ENCODE peak calls at places on chromosome 13, in ten cellular contexts. One of them, this sample, is unnamed.

GRCh38 chr13:101452519-101453485 is at the start of gene ITGBL1:
- DNase-seq in transverse colon: no peak
- DNase-seq in neural crest cell: no peak
- DNase-seq in cardiac muscle cell: peak; percentile 8
- DNase-seq in heart left ventricle: no peak
- DNase-seq in cardiac fibroblast: peak; percentile 39
- DNase-seq in stomach: no peak
- DNase-seq in mucosa of descending colon: no peak
- DNase-seq in ascending aorta: no peak
- DNase-seq in fibroblast of mammary gland: peak; percentile 68
- DNase-seq in this sample: peak; percentile 94

GRCh38 chr13:30410705-30411125 is 11.6 kb upstream of the UBE2L5 start:
- DNase-seq in cardiac fibroblast: no peak
- DNase-seq in heart left ventricle: no peak
- DNase-seq in fibroblast of mammary gland: no peak
- DNase-seq in cardiac muscle cell: no peak
- DNase-seq in transverse colon: no peak
- DNase-seq in mucosa of descending colon: no peak
- DNase-seq in ascending aorta: no peak
- DNase-seq in neural crest cell: no peak
- DNase-seq in stomach: no peak
- DNase-seq in this sample: no peak

GRCh38 chr13:27137759-27138158 is 33.9 kb downstream of the USP12 start:
- DNase-seq in transverse colon: no peak
- DNase-seq in heart left ventricle: no peak
- DNase-seq in fibroblast of mammary gland: no peak
- DNase-seq in stomach: no peak
- DNase-seq in ascending aorta: no peak
- DNase-seq in neural crest cell: no peak
- DNase-seq in mucosa of descending colon: no peak
- DNase-seq in cardiac fibroblast: no peak
- DNase-seq in cardiac muscle cell: no peak
- DNase-seq in this sample: no peak

GRCh38 chr13:100491164-100491847 is 97.3 kb downstream of the GGACT start:
- DNase-seq in ascending aorta: no peak
- DNase-seq in stomach: no peak
- DNase-seq in cardiac fibroblast: peak; percentile 81
- DNase-seq in heart left ventricle: peak; percentile 34
- DNase-seq in transverse colon: no peak
- DNase-seq in neural crest cell: no peak
- DNase-seq in mucosa of descending colon: no peak
- DNase-seq in cardiac muscle cell: peak; percentile 94
- DNase-seq in fibroblast of mammary gland: peak; percentile 87
- DNase-seq in this sample: no peak

GRCh38 chr13:33057019-33057785 is 41.0 kb downstream of the KL start:
- DNase-seq in ascending aorta: no peak
- DNase-seq in stomach: no peak
- DNase-seq in cardiac fibroblast: peak; percentile 38
- DNase-seq in transverse colon: no peak
- DNase-seq in neural crest cell: no peak
- DNase-seq in heart left ventricle: peak; percentile 34
- DNase-seq in mucosa of descending colon: no peak
- DNase-seq in fibroblast of mammary gland: peak; percentile 44
- DNase-seq in cardiac muscle cell: peak; percentile 29
- DNase-seq in this sample: no peak

GRCh38 chr13:94343243-94343585 is 136.3 kb downstream of the DCT start:
- DNase-seq in neural crest cell: no peak
- DNase-seq in mucosa of descending colon: no peak
- DNase-seq in ascending aorta: no peak
- DNase-seq in stomach: no peak
- DNase-seq in cardiac fibroblast: peak; percentile 47
- DNase-seq in cardiac muscle cell: no peak
- DNase-seq in fibroblast of mammary gland: peak; percentile 33
- DNase-seq in heart left ventricle: no peak
- DNase-seq in transverse colon: no peak
- DNase-seq in this sample: no peak

GRCh38 chr13:95677564-95678386 is 836 bp downstream of the DNAJC3 start:
- DNase-seq in cardiac muscle cell: peak; percentile 45
- DNase-seq in neural crest cell: no peak
- DNase-seq in transverse colon: peak; percentile 63
- DNase-seq in stomach: no peak
- DNase-seq in ascending aorta: no peak
- DNase-seq in fibroblast of mammary gland: peak; percentile 42
- DNase-seq in cardiac fibroblast: peak; percentile 34
- DNase-seq in heart left ventricle: no peak
- DNase-seq in mucosa of descending colon: peak; percentile 29
- DNase-seq in this sample: peak; percentile 94

GRCh38 chr13:43305416-43305815 is 282.0 kb downstream of the DNAJC15 start:
- DNase-seq in mucosa of descending colon: no peak
- DNase-seq in fibroblast of mammary gland: peak; percentile 27
- DNase-seq in cardiac muscle cell: no peak
- DNase-seq in cardiac fibroblast: peak; percentile 74
- DNase-seq in neural crest cell: no peak
- DNase-seq in ascending aorta: no peak
- DNase-seq in heart left ventricle: no peak
- DNase-seq in transverse colon: no peak
- DNase-seq in stomach: no peak
- DNase-seq in this sample: no peak

GRCh38 chr13:90032841-90033493 is 1314.5 kb upstream of the MIR17HG start:
- DNase-seq in mucosa of descending colon: no peak
- DNase-seq in cardiac fibroblast: no peak
- DNase-seq in stomach: no peak
- DNase-seq in ascending aorta: no peak
- DNase-seq in fibroblast of mammary gland: no peak
- DNase-seq in cardiac muscle cell: no peak
- DNase-seq in heart left ventricle: no peak
- DNase-seq in neural crest cell: no peak
- DNase-seq in transverse colon: no peak
- DNase-seq in this sample: no peak

GRCh38 chr13:67366533-67366932 is 136.4 kb upstream of the PCDH9 start:
- DNase-seq in fibroblast of mammary gland: peak; percentile 52
- DNase-seq in cardiac fibroblast: peak; percentile 66
- DNase-seq in cardiac muscle cell: peak; percentile 52
- DNase-seq in heart left ventricle: no peak
- DNase-seq in neural crest cell: no peak
- DNase-seq in stomach: no peak
- DNase-seq in ascending aorta: no peak
- DNase-seq in mucosa of descending colon: no peak
- DNase-seq in transverse colon: no peak
- DNase-seq in this sample: no peak

GRCh38 chr13:81048026-81048461 is 707.1 kb upstream of the SPRY2 start:
- DNase-seq in neural crest cell: no peak
- DNase-seq in cardiac muscle cell: no peak
- DNase-seq in cardiac fibroblast: no peak
- DNase-seq in fibroblast of mammary gland: no peak
- DNase-seq in ascending aorta: no peak
- DNase-seq in transverse colon: no peak
- DNase-seq in mucosa of descending colon: no peak
- DNase-seq in heart left ventricle: no peak
- DNase-seq in stomach: no peak
- DNase-seq in this sample: no peak

GRCh38 chr13:111212517-111212873 is 97.4 kb downstream of the ARHGEF7 start:
- DNase-seq in heart left ventricle: no peak
- DNase-seq in cardiac muscle cell: no peak
- DNase-seq in mucosa of descending colon: no peak
- DNase-seq in cardiac fibroblast: no peak
- DNase-seq in neural crest cell: no peak
- DNase-seq in fibroblast of mammary gland: no peak
- DNase-seq in transverse colon: no peak
- DNase-seq in stomach: no peak
- DNase-seq in ascending aorta: no peak
- DNase-seq in this sample: no peak

GRCh38 chr13:57286511-57287098 is 119.6 kb downstream of the PRR20E start:
- DNase-seq in cardiac muscle cell: no peak
- DNase-seq in neural crest cell: no peak
- DNase-seq in cardiac fibroblast: no peak
- DNase-seq in fibroblast of mammary gland: no peak
- DNase-seq in transverse colon: no peak
- DNase-seq in mucosa of descending colon: no peak
- DNase-seq in heart left ventricle: no peak
- DNase-seq in stomach: no peak
- DNase-seq in ascending aorta: no peak
- DNase-seq in this sample: peak; percentile 83

GRCh38 chr13:96817336-96817941 is 176.8 kb downstream of the OXGR1 start:
- DNase-seq in heart left ventricle: no peak
- DNase-seq in stomach: no peak
- DNase-seq in mucosa of descending colon: peak; percentile 16
- DNase-seq in cardiac fibroblast: peak; percentile 66
- DNase-seq in neural crest cell: no peak
- DNase-seq in cardiac muscle cell: peak; percentile 31
- DNase-seq in ascending aorta: no peak
- DNase-seq in fibroblast of mammary gland: peak; percentile 58
- DNase-seq in transverse colon: no peak
- DNase-seq in this sample: no peak

GRCh38 chr13:69324109-69324886 is 783.3 kb upstream of the ATXN8OS start:
- DNase-seq in ascending aorta: no peak
- DNase-seq in neural crest cell: no peak
- DNase-seq in fibroblast of mammary gland: peak; percentile 1
- DNase-seq in heart left ventricle: no peak
- DNase-seq in cardiac fibroblast: peak; percentile 1
- DNase-seq in cardiac muscle cell: no peak
- DNase-seq in transverse colon: no peak
- DNase-seq in stomach: no peak
- DNase-seq in mucosa of descending colon: no peak
- DNase-seq in this sample: no peak
- TF ChIP-seq CTCF in ascending aorta: no peak
- TF ChIP-seq CTCF in neural crest cell: peak; percentile 76
- TF ChIP-seq CTCF in fibroblast of mammary gland: no peak
- TF ChIP-seq CTCF in heart left ventricle: no peak
- TF ChIP-seq CTCF in cardiac fibroblast: no peak
- TF ChIP-seq CTCF in cardiac muscle cell: no peak
- TF ChIP-seq CTCF in transverse colon: no peak
- TF ChIP-seq CTCF in stomach: no peak
- TF ChIP-seq CTCF in mucosa of descending colon: no peak
- TF ChIP-seq CTCF in this sample: peak; percentile 85

DNA sequence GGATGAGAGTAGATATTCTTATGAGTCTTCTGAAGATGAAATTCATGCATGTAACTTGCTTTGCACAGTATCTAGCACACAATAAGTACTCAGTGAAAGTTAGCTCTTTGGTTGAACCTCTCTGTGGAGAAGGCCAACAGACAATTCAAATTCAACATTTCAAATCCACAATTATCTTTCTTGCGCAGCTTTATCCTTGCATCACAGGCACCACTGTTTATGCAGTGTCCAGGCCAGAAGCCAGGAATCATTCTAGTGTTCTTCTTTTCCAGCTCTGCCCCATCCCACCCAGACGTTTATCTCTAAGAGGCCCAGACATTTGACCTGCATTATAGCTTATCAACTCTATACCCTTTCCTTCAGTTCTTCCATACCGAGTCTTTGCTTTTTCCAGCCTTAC is 254.7 kb upstream of the OBI1 start:
- DNase-seq in fibroblast of mammary gland: no peak
- DNase-seq in mucosa of descending colon: no peak
- DNase-seq in neural crest cell: no peak
- DNase-seq in cardiac fibroblast: no peak
- DNase-seq in transverse colon: no peak
- DNase-seq in ascending aorta: no peak
- DNase-seq in heart left ventricle: no peak
- DNase-seq in cardiac muscle cell: no peak
- DNase-seq in stomach: no peak
- DNase-seq in this sample: no peak
- TF ChIP-seq CTCF in fibroblast of mammary gland: no peak
- TF ChIP-seq CTCF in mucosa of descending colon: no peak
- TF ChIP-seq CTCF in neural crest cell: no peak
- TF ChIP-seq CTCF in cardiac fibroblast: no peak
- TF ChIP-seq CTCF in transverse colon: no peak
- TF ChIP-seq CTCF in ascending aorta: no peak
- TF ChIP-seq CTCF in heart left ventricle: no peak
- TF ChIP-seq CTCF in cardiac muscle cell: no peak
- TF ChIP-seq CTCF in stomach: no peak
- TF ChIP-seq CTCF in this sample: no peak

GRCh38 chr13:49551245-49551644 is 34.1 kb downstream of the RCBTB1 start:
- DNase-seq in ascending aorta: no peak
- DNase-seq in stomach: no peak
- DNase-seq in cardiac muscle cell: no peak
- DNase-seq in mucosa of descending colon: no peak
- DNase-seq in transverse colon: no peak
- DNase-seq in cardiac fibroblast: no peak
- DNase-seq in fibroblast of mammary gland: no peak
- DNase-seq in neural crest cell: no peak
- DNase-seq in heart left ventricle: no peak
- DNase-seq in this sample: no peak

GRCh38 chr13:49553888-49554287 is 31.5 kb downstream of the RCBTB1 start:
- DNase-seq in ascending aorta: no peak
- DNase-seq in cardiac fibroblast: no peak
- DNase-seq in stomach: no peak
- DNase-seq in fibroblast of mammary gland: no peak
- DNase-seq in mucosa of descending colon: no peak
- DNase-seq in transverse colon: no peak
- DNase-seq in heart left ventricle: no peak
- DNase-seq in neural crest cell: no peak
- DNase-seq in cardiac muscle cell: no peak
- DNase-seq in this sample: no peak

GRCh38 chr13:49549289-49549688 is 36.1 kb downstream of the RCBTB1 start:
- DNase-seq in heart left ventricle: no peak
- DNase-seq in neural crest cell: no peak
- DNase-seq in mucosa of descending colon: no peak
- DNase-seq in transverse colon: no peak
- DNase-seq in cardiac fibroblast: no peak
- DNase-seq in cardiac muscle cell: no peak
- DNase-seq in stomach: no peak
- DNase-seq in fibroblast of mammary gland: no peak
- DNase-seq in ascending aorta: no peak
- DNase-seq in this sample: no peak

GRCh38 chr13:49559006-49559405 is 26.4 kb downstream of the RCBTB1 start:
- DNase-seq in mucosa of descending colon: no peak
- DNase-seq in cardiac fibroblast: no peak
- DNase-seq in neural crest cell: no peak
- DNase-seq in cardiac muscle cell: no peak
- DNase-seq in stomach: no peak
- DNase-seq in transverse colon: no peak
- DNase-seq in ascending aorta: no peak
- DNase-seq in heart left ventricle: no peak
- DNase-seq in fibroblast of mammary gland: no peak
- DNase-seq in this sample: no peak

GRCh38 chr13:49554387-49554786 is 31.0 kb downstream of the RCBTB1 start:
- DNase-seq in transverse colon: no peak
- DNase-seq in stomach: no peak
- DNase-seq in cardiac muscle cell: no peak
- DNase-seq in ascending aorta: no peak
- DNase-seq in fibroblast of mammary gland: no peak
- DNase-seq in cardiac fibroblast: no peak
- DNase-seq in heart left ventricle: no peak
- DNase-seq in neural crest cell: no peak
- DNase-seq in mucosa of descending colon: no peak
- DNase-seq in this sample: no peak
- TF ChIP-seq CTCF in transverse colon: no peak
- TF ChIP-seq CTCF in stomach: no peak
- TF ChIP-seq CTCF in cardiac muscle cell: no peak
- TF ChIP-seq CTCF in ascending aorta: no peak
- TF ChIP-seq CTCF in fibroblast of mammary gland: no peak
- TF ChIP-seq CTCF in cardiac fibroblast: no peak
- TF ChIP-seq CTCF in heart left ventricle: no peak
- TF ChIP-seq CTCF in neural crest cell: no peak
- TF ChIP-seq CTCF in mucosa of descending colon: no peak
- TF ChIP-seq CTCF in this sample: no peak

DNA sequence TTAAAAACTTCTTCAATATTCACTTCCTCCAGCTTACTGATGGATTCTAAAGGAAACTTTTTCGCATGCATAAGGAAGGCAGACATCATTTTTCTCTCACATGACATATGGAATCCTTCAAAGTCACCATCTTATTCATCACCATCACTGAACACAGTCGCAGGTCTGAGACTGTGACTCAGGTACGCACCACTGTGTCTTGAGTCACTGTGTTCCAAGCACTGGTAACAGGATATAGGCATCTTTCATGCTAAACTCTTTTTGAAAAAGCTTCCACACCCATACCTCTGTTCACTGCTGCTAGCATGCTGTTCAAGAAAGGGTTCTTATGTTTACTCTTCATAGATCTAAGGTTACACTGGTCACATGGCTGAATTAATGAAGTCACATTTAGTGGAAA is 67.0 kb upstream of the SIAH3 start:
- DNase-seq in heart left ventricle: no peak
- DNase-seq in cardiac muscle cell: no peak
- DNase-seq in neural crest cell: no peak
- DNase-seq in cardiac fibroblast: no peak
- DNase-seq in transverse colon: no peak
- DNase-seq in ascending aorta: no peak
- DNase-seq in mucosa of descending colon: no peak
- DNase-seq in fibroblast of mammary gland: no peak
- DNase-seq in stomach: no peak
- DNase-seq in this sample: no peak
- TF ChIP-seq CTCF in heart left ventricle: no peak
- TF ChIP-seq CTCF in cardiac muscle cell: no peak
- TF ChIP-seq CTCF in neural crest cell: no peak
- TF ChIP-seq CTCF in cardiac fibroblast: no peak
- TF ChIP-seq CTCF in transverse colon: no peak
- TF ChIP-seq CTCF in ascending aorta: no peak
- TF ChIP-seq CTCF in mucosa of descending colon: no peak
- TF ChIP-seq CTCF in fibroblast of mammary gland: no peak
- TF ChIP-seq CTCF in stomach: no peak
- TF ChIP-seq CTCF in this sample: no peak